ENCODE peak calls at places on chromosome 20, in six cellular contexts. L is iPS DF 6.9; W is mesothelial cell of epicardium; I is CD4-positive, alpha-beta T cell; B is WTC11; H is CD8-positive, alpha-beta T cell. O is an unnamed sample.

GRCh38 chr20:44362466-44362940 is 7.0 kb downstream of the HNF4A start:
- DNase-seq in L (no peak), W (no peak), I (no peak), B (no peak), H (no peak), O (no peak)

GRCh38 chr20:48400009-48400408 is 427.8 kb downstream of the PREX1 start:
- DNase-seq in L (no peak), W (no peak), I (no peak), B (no peak), H (no peak), O (no peak)

GRCh38 chr20:36591281-36591680 is 14.3 kb upstream of the RAB5IF start:
- DNase-seq in L (no peak), W (no peak), I (no peak), B (no peak), H (no peak), O (no peak)

GRCh38 chr20:63822276-63822696 is 8.8 kb downstream of the ZBTB46 start:
- DNase-seq in L (no peak), W (no peak), I (no peak), B (no peak), H (no peak), O (no peak)

GRCh38 chr20:18011951-18012645 is 43.3 kb downstream of the MGME1 start:
- DNase-seq in L (no peak), W (no peak), I (no peak), B (no peak), H (no peak), O (no peak)

GRCh38 chr20:5073154-5074049 is 46.4 kb downstream of the PCNA start:
- DNase-seq in L (no peak), W (no peak), I (no peak), B (peak), H (no peak), O (peak)

GRCh38 chr20:51385941-51386530 is 156.5 kb downstream of the NFATC2 start:
- DNase-seq in L (peak), W (no peak), I (peak), B (peak), H (peak), O (no peak)

GRCh38 chr20:44856442-44856841 is 29.1 kb upstream of the YWHAB start:
- DNase-seq in L (no peak), W (no peak), I (no peak), B (no peak), H (no peak), O (no peak)

GRCh38 chr20:2984956-2985661 is 58.3 kb upstream of the GNRH2 start:
- DNase-seq in L (no peak), W (no peak), I (no peak), B (no peak), H (no peak), O (no peak)

GRCh38 chr20:38581013-38581412 is at the start of gene ADIG:
- DNase-seq in L (no peak), W (no peak), I (no peak), B (no peak), H (no peak), O (peak)

GRCh38 chr20:12764053-12764452 is 244.7 kb upstream of the SPTLC3 start:
- DNase-seq in L (no peak), W (no peak), I (no peak), B (no peak), H (no peak), O (no peak)

GRCh38 chr20:43022568-43022967 is 167.1 kb downstream of the PTPRT start:
- DNase-seq in L (no peak), W (no peak), I (no peak), B (no peak), H (no peak), O (no peak)

GRCh38 chr20:32252189-32252588 is 25.3 kb upstream of the KIF3B start:
- DNase-seq in L (no peak), W (no peak), I (peak), B (no peak), H (peak), O (no peak)

GRCh38 chr20:59939879-59940128 is 301 bp downstream of the PPP1R3D start:
- DNase-seq in L (no peak), W (no peak), I (no peak), B (peak), H (no peak), O (no peak)

O was measured in breast epithelium.